ENCODE peak calls at places on chromosome 5, in five cellular contexts. Z, H, B, O and U are unnamed samples.

GRCh38 chr5:9183989-9184388 is 361.9 kb downstream of the SEMA5A start:
- DNase-seq in Z (no peak), H (no peak), B (no peak), O (no peak), U (no peak)

GRCh38 chr5:132012385-132013005 is 1.0 kb upstream of the ACSL6 start:
- DNase-seq in Z (peak; percentile 14), H (peak; percentile 68), B (peak; percentile 74), O (peak; percentile 39), U (peak; percentile 69)

GRCh38 chr5:137336565-137337120 is 162.5 kb downstream of the SPOCK1 start:
- DNase-seq in Z (no peak), H (no peak), B (no peak), O (no peak), U (no peak)

GRCh38 chr5:77844408-77845272 is 68.5 kb upstream of the TBCA start:
- DNase-seq in Z (no peak), H (no peak), B (no peak), O (no peak), U (no peak)

GRCh38 chr5:120454094-120454798 is 9.9 kb upstream of the PRR16 start:
- DNase-seq in Z (no peak), H (peak; percentile 83), B (peak; percentile 65), O (peak; percentile 59), U (peak; percentile 92)

GRCh38 chr5:105630803-105631202 is 2039.9 kb downstream of the EFNA5 start:
- DNase-seq in Z (no peak), H (no peak), B (no peak), O (no peak), U (no peak)

GRCh38 chr5:172870261-172870806 is 36.3 kb downstream of the ERGIC1 start:
- DNase-seq in Z (no peak), H (peak; percentile 97), B (peak; percentile 95), O (peak; percentile 93), U (peak; percentile 79)

GRCh38 chr5:106459541-106459940 is 1211.2 kb downstream of the EFNA5 start:
- DNase-seq in Z (no peak), H (no peak), B (no peak), O (no peak), U (peak; percentile 3)

GRCh38 chr5:89299998-89300397 is 417.0 kb upstream of the MEF2C start:
- DNase-seq in Z (no peak), H (no peak), B (no peak), O (no peak), U (no peak)

GRCh38 chr5:92548351-92548750 is 1032.7 kb downstream of the NR2F1-AS1 start:
- DNase-seq in Z (no peak), H (peak; percentile 88), B (no peak), O (no peak), U (peak; percentile 85)

GRCh38 chr5:997001-997474 is 11.6 kb upstream of the NKD2 start:
- DNase-seq in Z (peak; percentile 14), H (no peak), B (no peak), O (no peak), U (no peak)

GRCh38 chr5:72137826-72138409 is 30.6 kb downstream of the MAP1B start:
- DNase-seq in Z (no peak), H (no peak), B (no peak), O (no peak), U (no peak)

GRCh38 chr5:76269259-76269958 is 133.7 kb upstream of the IQGAP2 start:
- DNase-seq in Z (no peak), H (no peak), B (no peak), O (no peak), U (no peak)

GRCh38 chr5:81132381-81132780 is 100.7 kb upstream of the CKMT2 start:
- DNase-seq in Z (no peak), H (no peak), B (no peak), O (no peak), U (no peak)

GRCh38 chr5:108028411-108028810 is 353.5 kb downstream of the FBXL17 start:
- DNase-seq in Z (no peak), H (peak; percentile 10), B (peak; percentile 14), O (peak; percentile 16), U (peak; percentile 8)

GRCh38 chr5:123344819-123345426 is 78.3 kb downstream of the CEP120 start:
- DNase-seq in Z (no peak), H (peak; percentile 52), B (peak; percentile 43), O (peak; percentile 4), U (peak; percentile 19)

DNA sequence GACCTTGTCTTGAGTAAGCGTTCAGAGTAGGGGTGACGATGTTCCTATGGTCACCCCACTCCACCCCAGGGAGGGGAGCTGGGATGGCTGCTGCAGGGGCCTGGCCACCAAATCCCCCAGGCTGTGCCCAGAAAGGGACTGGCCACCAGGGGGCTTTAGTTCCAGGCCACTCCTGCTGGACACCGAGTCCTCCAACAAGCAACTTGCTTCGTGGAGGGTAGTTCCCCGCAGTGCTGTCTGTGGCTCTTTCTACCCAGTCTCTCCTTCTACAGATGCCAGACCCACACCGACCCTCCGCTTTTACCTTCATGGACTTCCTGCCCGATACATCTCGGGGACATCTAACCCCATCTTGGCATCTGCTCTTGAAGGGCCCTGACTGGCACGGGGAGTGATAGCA is 35.7 kb upstream of the GABRP start:
- DNase-seq in Z (no peak), H (no peak), B (no peak), O (no peak), U (no peak)
- TF ChIP-seq CTCF in Z (peak; percentile 36), H (peak; percentile 34), B (peak; percentile 15), O (peak; percentile 21), U (peak; percentile 38)

DNA sequence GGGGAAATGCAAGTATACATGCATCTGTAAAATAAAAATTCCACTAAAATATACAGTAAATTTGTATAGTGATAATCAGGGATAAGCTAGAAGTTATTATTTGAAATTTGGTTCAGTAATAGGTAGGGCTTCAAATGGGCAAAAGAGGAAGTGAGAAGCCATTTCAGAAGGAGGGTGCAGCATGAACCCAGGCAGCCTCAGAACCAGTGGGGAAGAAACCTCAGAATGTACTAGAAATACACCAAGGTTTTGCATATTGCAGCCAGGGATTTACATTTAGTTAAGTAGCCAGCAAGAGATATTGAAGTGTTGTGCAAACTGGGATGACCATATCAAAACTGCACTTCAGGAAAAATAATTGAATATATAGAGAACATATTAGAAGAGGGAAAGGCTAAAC is 335.9 kb downstream of the ZNF608 start:
- DNase-seq in Z (no peak), H (no peak), B (no peak), O (no peak), U (no peak)
- H3K4me3 ChIP-seq in Z (no peak overlapping the region), H (no peak overlapping the region), B (no peak overlapping the region), O (no peak overlapping the region), U (no peak overlapping the region)

GRCh38 chr5:29367176-29367833 is 1826.2 kb upstream of the CDH6 start:
- DNase-seq in Z (no peak), H (no peak), B (peak; percentile 0), O (no peak), U (no peak)
- TF ChIP-seq CTCF in Z (no peak), H (no peak), B (no peak), O (no peak), U (no peak)

DNA sequence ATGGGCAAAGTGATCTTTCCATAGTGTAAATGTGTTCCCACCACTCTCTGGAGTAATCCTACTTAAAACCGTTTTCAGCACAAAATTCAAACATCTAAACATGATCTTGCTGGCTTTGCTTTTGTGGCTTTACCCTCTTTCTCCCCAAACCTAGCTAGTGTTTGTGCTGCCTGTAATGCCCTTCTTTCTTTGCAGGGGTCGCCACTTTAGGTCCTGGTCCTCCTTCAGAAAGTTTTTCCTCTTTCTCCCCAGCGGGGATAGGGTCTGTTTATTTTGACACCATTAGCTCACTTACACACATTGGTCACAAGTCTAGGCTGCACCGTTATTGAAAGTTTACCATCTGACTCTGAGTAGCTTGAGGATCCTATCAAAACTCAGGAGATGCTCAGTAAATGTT is 736 bp upstream of the HSD17B4 start:
- DNase-seq in Z (no peak), H (no peak), B (no peak), O (no peak), U (no peak)
- H3K4me3 ChIP-seq in Z (no peak overlapping the region), H (no peak overlapping the region), B (no peak overlapping the region), O (no peak overlapping the region), U (no peak overlapping the region)

GRCh38 chr5:84255318-84255717 is 129.4 kb downstream of the EDIL3 start:
- DNase-seq in Z (no peak), H (peak; percentile 48), B (peak; percentile 62), O (peak; percentile 31), U (no peak)
- TF ChIP-seq CTCF in Z (no peak), H (peak; percentile 47), B (peak; percentile 63), O (peak; percentile 59), U (peak; percentile 32)

GRCh38 chr5:151195622-151196021 is 28.3 kb downstream of the CCDC69 start:
- DNase-seq in Z (no peak), H (no peak), B (no peak), O (no peak), U (no peak)

GRCh38 chr5:151192626-151193025 is 31.3 kb downstream of the CCDC69 start:
- DNase-seq in Z (no peak), H (no peak), B (no peak), O (no peak), U (no peak)

GRCh38 chr5:151198861-151199260 is 25.0 kb downstream of the CCDC69 start:
- DNase-seq in Z (no peak), H (no peak), B (no peak), O (no peak), U (no peak)

GRCh38 chr5:151199581-151200185 is 24.2 kb downstream of the CCDC69 start:
- DNase-seq in Z (no peak), H (no peak), B (no peak), O (no peak), U (no peak)

GRCh38 chr5:151196556-151197290 is 27.2 kb downstream of the CCDC69 start:
- DNase-seq in Z (no peak), H (no peak), B (no peak), O (no peak), U (no peak)
- H3K4me3 ChIP-seq in Z (no peak overlapping the region), H (no peak overlapping the region), B (no peak overlapping the region), O (no peak overlapping the region), U (no peak overlapping the region)

DNA sequence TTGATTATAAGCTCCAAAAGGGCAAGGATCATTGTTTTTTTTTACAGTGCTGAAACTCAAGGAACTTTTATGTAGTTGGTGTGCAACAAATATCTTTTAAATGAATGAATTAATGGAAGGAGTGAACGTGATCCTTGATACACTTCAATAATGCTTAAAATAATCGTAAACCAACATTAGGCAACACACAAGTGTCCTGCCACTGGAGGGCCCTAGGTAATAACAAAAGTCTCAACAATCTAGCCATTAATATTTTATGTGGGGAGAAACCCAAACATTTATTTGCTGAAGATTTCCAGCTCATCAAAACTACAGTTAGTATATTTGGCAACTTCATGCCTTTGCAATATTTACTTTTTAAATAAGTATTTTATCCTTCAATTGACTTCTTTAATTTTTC is 309.0 kb upstream of the FBXL7 start:
- DNase-seq in Z (no peak), H (no peak), B (no peak), O (no peak), U (no peak)
- TF ChIP-seq CTCF in Z (no peak), H (no peak), B (no peak), O (peak; percentile 10), U (no peak)

DNA sequence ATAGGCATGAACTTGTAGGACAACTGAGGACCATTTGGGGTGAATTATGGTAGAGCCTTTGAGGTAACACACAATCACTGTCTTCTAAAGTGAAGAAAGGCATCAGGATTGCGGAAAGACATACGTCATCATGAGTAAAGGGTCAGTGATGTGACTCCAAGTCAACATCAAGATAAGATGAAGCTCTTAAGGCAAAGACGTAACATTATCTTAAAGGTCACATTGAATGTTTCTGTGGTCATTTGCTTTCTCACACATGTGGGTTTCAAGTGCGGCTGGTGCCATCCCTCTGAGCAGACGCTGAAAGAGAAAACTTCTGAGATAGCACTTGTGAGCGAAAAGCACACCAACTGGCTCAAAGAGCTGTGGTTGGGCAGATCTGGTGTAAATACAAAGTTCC is 63.3 kb upstream of the GRAMD2B start:
- DNase-seq in Z (no peak), H (no peak), B (no peak), O (no peak), U (no peak)
- H3K4me3 ChIP-seq in Z (no peak overlapping the region), H (no peak overlapping the region), B (no peak overlapping the region), O (no peak overlapping the region), U (no peak overlapping the region)